ENCODE peak calls at places on chromosomes 1 and 21, in nine cellular contexts. One of them, this sample, is unnamed.
A peak's percentile ranks its signal among the peaks of the same experiment; 100 is the strongest.

GRCh38 chr1:90371106-90371813 is 345.8 kb downstream of the BARHL2 start:
- DNase-seq in amniotic epithelial cell: no peak
- DNase-seq in NCI-H748 treated with DMSO at 0.1 percent for 48 hours: no peak
- DNase-seq in amniotic stem cell: no peak
- DNase-seq in T-helper 1 cell: no peak
- DNase-seq in Right ventricle myocardium superior: no peak
- DNase-seq in adrenal gland: no peak
- DNase-seq in NCI-H1436 treated with DMSO at 0.1 percent for 48 hours: no peak
- DNase-seq in fibroblast of mammary gland: no peak
- DNase-seq in this sample: no peak

GRCh38 chr21:36150192-36150711 is 6.4 kb upstream of the DOP1B start:
- DNase-seq in T-helper 1 cell: no peak
- DNase-seq in adrenal gland: peak; percentile 44
- DNase-seq in amniotic epithelial cell: no peak
- DNase-seq in fibroblast of mammary gland: peak; percentile 55
- DNase-seq in NCI-H1436 treated with DMSO at 0.1 percent for 48 hours: no peak
- DNase-seq in amniotic stem cell: no peak
- DNase-seq in Right ventricle myocardium superior: peak; percentile 64
- DNase-seq in NCI-H748 treated with DMSO at 0.1 percent for 48 hours: no peak
- DNase-seq in this sample: no peak

GRCh38 chr1:209643295-209644020 is 8.8 kb downstream of the LAMB3 start:
- DNase-seq in NCI-H748 treated with DMSO at 0.1 percent for 48 hours: no peak
- DNase-seq in NCI-H1436 treated with DMSO at 0.1 percent for 48 hours: no peak
- DNase-seq in fibroblast of mammary gland: peak; percentile 51
- DNase-seq in adrenal gland: peak; percentile 77
- DNase-seq in T-helper 1 cell: no peak
- DNase-seq in Right ventricle myocardium superior: peak; percentile 89
- DNase-seq in amniotic epithelial cell: peak; percentile 42
- DNase-seq in amniotic stem cell: no peak
- DNase-seq in this sample: peak; percentile 83

GRCh38 chr1:229093546-229094336 is 177.2 kb upstream of the RAB4A start:
- DNase-seq in fibroblast of mammary gland: no peak
- DNase-seq in T-helper 1 cell: no peak
- DNase-seq in amniotic stem cell: no peak
- DNase-seq in amniotic epithelial cell: no peak
- DNase-seq in adrenal gland: no peak
- DNase-seq in NCI-H748 treated with DMSO at 0.1 percent for 48 hours: peak; percentile 54
- DNase-seq in NCI-H1436 treated with DMSO at 0.1 percent for 48 hours: no peak
- DNase-seq in Right ventricle myocardium superior: no peak
- DNase-seq in this sample: no peak

GRCh38 chr1:213905315-213905714 is 82.5 kb upstream of the PROX1 start:
- DNase-seq in amniotic stem cell: no peak
- DNase-seq in NCI-H1436 treated with DMSO at 0.1 percent for 48 hours: no peak
- DNase-seq in adrenal gland: no peak
- DNase-seq in fibroblast of mammary gland: no peak
- DNase-seq in T-helper 1 cell: no peak
- DNase-seq in NCI-H748 treated with DMSO at 0.1 percent for 48 hours: no peak
- DNase-seq in amniotic epithelial cell: no peak
- DNase-seq in Right ventricle myocardium superior: peak; percentile 74
- DNase-seq in this sample: no peak

GRCh38 chr1:153670257-153670858 is 435 bp downstream of the ILF2 start:
- DNase-seq in amniotic stem cell: no peak
- DNase-seq in fibroblast of mammary gland: no peak
- DNase-seq in adrenal gland: peak; percentile 37
- DNase-seq in Right ventricle myocardium superior: no peak
- DNase-seq in NCI-H748 treated with DMSO at 0.1 percent for 48 hours: no peak
- DNase-seq in NCI-H1436 treated with DMSO at 0.1 percent for 48 hours: no peak
- DNase-seq in amniotic epithelial cell: no peak
- DNase-seq in T-helper 1 cell: no peak
- DNase-seq in this sample: peak; percentile 63

GRCh38 chr1:115332813-115333608 is 5.0 kb downstream of the NGF start:
- DNase-seq in T-helper 1 cell: no peak
- DNase-seq in NCI-H748 treated with DMSO at 0.1 percent for 48 hours: no peak
- DNase-seq in NCI-H1436 treated with DMSO at 0.1 percent for 48 hours: no peak
- DNase-seq in Right ventricle myocardium superior: no peak
- DNase-seq in amniotic epithelial cell: peak; percentile 91
- DNase-seq in adrenal gland: no peak
- DNase-seq in fibroblast of mammary gland: peak; percentile 93
- DNase-seq in amniotic stem cell: no peak
- DNase-seq in this sample: no peak

GRCh38 chr1:221439008-221439733 is 302.7 kb downstream of the DUSP10 start:
- DNase-seq in NCI-H1436 treated with DMSO at 0.1 percent for 48 hours: no peak
- DNase-seq in T-helper 1 cell: no peak
- DNase-seq in amniotic epithelial cell: peak; percentile 95
- DNase-seq in fibroblast of mammary gland: peak; percentile 93
- DNase-seq in NCI-H748 treated with DMSO at 0.1 percent for 48 hours: no peak
- DNase-seq in amniotic stem cell: peak; percentile 81
- DNase-seq in Right ventricle myocardium superior: no peak
- DNase-seq in adrenal gland: no peak
- DNase-seq in this sample: no peak

GRCh38 chr1:11364170-11364569 is 91.2 kb downstream of the UBIAD1 start:
- DNase-seq in Right ventricle myocardium superior: no peak
- DNase-seq in fibroblast of mammary gland: no peak
- DNase-seq in NCI-H1436 treated with DMSO at 0.1 percent for 48 hours: no peak
- DNase-seq in amniotic stem cell: no peak
- DNase-seq in T-helper 1 cell: no peak
- DNase-seq in NCI-H748 treated with DMSO at 0.1 percent for 48 hours: no peak
- DNase-seq in adrenal gland: no peak
- DNase-seq in amniotic epithelial cell: no peak
- DNase-seq in this sample: no peak

GRCh38 chr1:32172621-32173245 is 6.7 kb upstream of the TXLNA start:
- DNase-seq in fibroblast of mammary gland: peak; percentile 22
- DNase-seq in amniotic epithelial cell: peak; percentile 45
- DNase-seq in NCI-H1436 treated with DMSO at 0.1 percent for 48 hours: no peak
- DNase-seq in adrenal gland: no peak
- DNase-seq in NCI-H748 treated with DMSO at 0.1 percent for 48 hours: no peak
- DNase-seq in amniotic stem cell: no peak
- DNase-seq in Right ventricle myocardium superior: no peak
- DNase-seq in T-helper 1 cell: no peak
- DNase-seq in this sample: no peak

GRCh38 chr21:34333150-34333739 is 30.6 kb upstream of the KCNE2 start:
- DNase-seq in fibroblast of mammary gland: no peak
- DNase-seq in NCI-H748 treated with DMSO at 0.1 percent for 48 hours: no peak
- DNase-seq in amniotic stem cell: no peak
- DNase-seq in adrenal gland: no peak
- DNase-seq in Right ventricle myocardium superior: no peak
- DNase-seq in NCI-H1436 treated with DMSO at 0.1 percent for 48 hours: no peak
- DNase-seq in amniotic epithelial cell: peak; percentile 28
- DNase-seq in T-helper 1 cell: no peak
- DNase-seq in this sample: no peak

GRCh38 chr1:67749844-67750689 is 65.1 kb downstream of the GADD45A start:
- DNase-seq in amniotic stem cell: peak; percentile 85
- DNase-seq in NCI-H1436 treated with DMSO at 0.1 percent for 48 hours: no peak
- DNase-seq in fibroblast of mammary gland: peak; percentile 90
- DNase-seq in adrenal gland: peak; percentile 54
- DNase-seq in Right ventricle myocardium superior: no peak
- DNase-seq in amniotic epithelial cell: peak; percentile 92
- DNase-seq in NCI-H748 treated with DMSO at 0.1 percent for 48 hours: no peak
- DNase-seq in T-helper 1 cell: no peak
- DNase-seq in this sample: no peak

GRCh38 chr1:18976096-18976495 is 19.6 kb upstream of the IFFO2 start:
- DNase-seq in T-helper 1 cell: no peak
- DNase-seq in NCI-H1436 treated with DMSO at 0.1 percent for 48 hours: no peak
- DNase-seq in fibroblast of mammary gland: no peak
- DNase-seq in NCI-H748 treated with DMSO at 0.1 percent for 48 hours: no peak
- DNase-seq in amniotic epithelial cell: no peak
- DNase-seq in adrenal gland: no peak
- DNase-seq in Right ventricle myocardium superior: no peak
- DNase-seq in amniotic stem cell: no peak
- DNase-seq in this sample: no peak

GRCh38 chr1:107480548-107480947 is 339.7 kb downstream of the NTNG1 start:
- DNase-seq in Right ventricle myocardium superior: no peak
- DNase-seq in T-helper 1 cell: no peak
- DNase-seq in amniotic stem cell: no peak
- DNase-seq in NCI-H1436 treated with DMSO at 0.1 percent for 48 hours: no peak
- DNase-seq in amniotic epithelial cell: no peak
- DNase-seq in fibroblast of mammary gland: no peak
- DNase-seq in NCI-H748 treated with DMSO at 0.1 percent for 48 hours: peak; percentile 31
- DNase-seq in adrenal gland: no peak
- DNase-seq in this sample: no peak

GRCh38 chr21:45403133-45403824 is 1.7 kb upstream of the COL18A1 start:
- DNase-seq in NCI-H1436 treated with DMSO at 0.1 percent for 48 hours: no peak
- DNase-seq in amniotic epithelial cell: no peak
- DNase-seq in amniotic stem cell: no peak
- DNase-seq in Right ventricle myocardium superior: peak; percentile 33
- DNase-seq in T-helper 1 cell: peak; percentile 4
- DNase-seq in NCI-H748 treated with DMSO at 0.1 percent for 48 hours: no peak
- DNase-seq in adrenal gland: no peak
- DNase-seq in fibroblast of mammary gland: no peak
- DNase-seq in this sample: peak; percentile 42

GRCh38 chr1:227315500-227316346 is 2.6 kb downstream of the CDC42BPA start:
- DNase-seq in adrenal gland: peak; percentile 83
- DNase-seq in NCI-H1436 treated with DMSO at 0.1 percent for 48 hours: no peak
- DNase-seq in fibroblast of mammary gland: peak; percentile 80
- DNase-seq in amniotic epithelial cell: peak; percentile 78
- DNase-seq in amniotic stem cell: peak; percentile 53
- DNase-seq in Right ventricle myocardium superior: no peak
- DNase-seq in T-helper 1 cell: no peak
- DNase-seq in NCI-H748 treated with DMSO at 0.1 percent for 48 hours: no peak
- DNase-seq in this sample: peak; percentile 33

GRCh38 chr1:25079048-25079447 is 149.0 kb upstream of the RUNX3 start:
- DNase-seq in NCI-H748 treated with DMSO at 0.1 percent for 48 hours: no peak
- DNase-seq in Right ventricle myocardium superior: no peak
- DNase-seq in adrenal gland: no peak
- DNase-seq in amniotic epithelial cell: no peak
- DNase-seq in fibroblast of mammary gland: no peak
- DNase-seq in NCI-H1436 treated with DMSO at 0.1 percent for 48 hours: no peak
- DNase-seq in amniotic stem cell: no peak
- DNase-seq in T-helper 1 cell: no peak
- DNase-seq in this sample: no peak

GRCh38 chr1:31354266-31354665 is 18.6 kb downstream of the FABP3 start:
- DNase-seq in amniotic epithelial cell: peak; percentile 58
- DNase-seq in fibroblast of mammary gland: peak; percentile 48
- DNase-seq in Right ventricle myocardium superior: no peak
- DNase-seq in NCI-H748 treated with DMSO at 0.1 percent for 48 hours: no peak
- DNase-seq in amniotic stem cell: no peak
- DNase-seq in adrenal gland: peak; percentile 74
- DNase-seq in T-helper 1 cell: no peak
- DNase-seq in NCI-H1436 treated with DMSO at 0.1 percent for 48 hours: no peak
- DNase-seq in this sample: no peak

GRCh38 chr1:178127482-178127881 is 33.6 kb downstream of the RASAL2 start:
- DNase-seq in T-helper 1 cell: no peak
- DNase-seq in fibroblast of mammary gland: no peak
- DNase-seq in adrenal gland: no peak
- DNase-seq in NCI-H748 treated with DMSO at 0.1 percent for 48 hours: no peak
- DNase-seq in NCI-H1436 treated with DMSO at 0.1 percent for 48 hours: no peak
- DNase-seq in amniotic epithelial cell: no peak
- DNase-seq in Right ventricle myocardium superior: no peak
- DNase-seq in amniotic stem cell: no peak
- DNase-seq in this sample: no peak

GRCh38 chr1:125119024-125119441 is 3934.3 kb downstream of the SRGAP2C start:
- DNase-seq in amniotic epithelial cell: no peak
- DNase-seq in fibroblast of mammary gland: no peak
- DNase-seq in Right ventricle myocardium superior: no peak
- DNase-seq in NCI-H1436 treated with DMSO at 0.1 percent for 48 hours: no peak
- DNase-seq in amniotic stem cell: no peak
- DNase-seq in T-helper 1 cell: no peak
- DNase-seq in adrenal gland: no peak
- DNase-seq in NCI-H748 treated with DMSO at 0.1 percent for 48 hours: no peak
- DNase-seq in this sample: no peak

GRCh38 chr1:45894921-45895320 is 91.5 kb downstream of the MAST2 start:
- DNase-seq in adrenal gland: no peak
- DNase-seq in NCI-H748 treated with DMSO at 0.1 percent for 48 hours: no peak
- DNase-seq in T-helper 1 cell: no peak
- DNase-seq in amniotic epithelial cell: no peak
- DNase-seq in NCI-H1436 treated with DMSO at 0.1 percent for 48 hours: no peak
- DNase-seq in amniotic stem cell: no peak
- DNase-seq in fibroblast of mammary gland: no peak
- DNase-seq in Right ventricle myocardium superior: no peak
- DNase-seq in this sample: no peak

GRCh38 chr1:109794319-109795132 is 30.8 kb upstream of the EPS8L3 start:
- DNase-seq in adrenal gland: no peak
- DNase-seq in amniotic epithelial cell: no peak
- DNase-seq in fibroblast of mammary gland: peak; percentile 49
- DNase-seq in NCI-H1436 treated with DMSO at 0.1 percent for 48 hours: no peak
- DNase-seq in NCI-H748 treated with DMSO at 0.1 percent for 48 hours: peak; percentile 93
- DNase-seq in T-helper 1 cell: no peak
- DNase-seq in Right ventricle myocardium superior: no peak
- DNase-seq in amniotic stem cell: no peak
- DNase-seq in this sample: peak; percentile 4

GRCh38 chr1:202711949-202712635 is 1.8 kb upstream of the SYT2 start:
- DNase-seq in NCI-H748 treated with DMSO at 0.1 percent for 48 hours: no peak
- DNase-seq in T-helper 1 cell: no peak
- DNase-seq in amniotic stem cell: no peak
- DNase-seq in Right ventricle myocardium superior: no peak
- DNase-seq in amniotic epithelial cell: no peak
- DNase-seq in NCI-H1436 treated with DMSO at 0.1 percent for 48 hours: no peak
- DNase-seq in fibroblast of mammary gland: no peak
- DNase-seq in adrenal gland: no peak
- DNase-seq in this sample: no peak

GRCh38 chr1:29186252-29186651 is 4.6 kb upstream of the SRSF4 start:
- DNase-seq in NCI-H748 treated with DMSO at 0.1 percent for 48 hours: no peak
- DNase-seq in NCI-H1436 treated with DMSO at 0.1 percent for 48 hours: no peak
- DNase-seq in adrenal gland: no peak
- DNase-seq in Right ventricle myocardium superior: no peak
- DNase-seq in T-helper 1 cell: no peak
- DNase-seq in amniotic epithelial cell: peak; percentile 55
- DNase-seq in fibroblast of mammary gland: no peak
- DNase-seq in amniotic stem cell: no peak
- DNase-seq in this sample: no peak

GRCh38 chr1:193157360-193157759 is 29.1 kb downstream of the B3GALT2 start:
- DNase-seq in T-helper 1 cell: no peak
- DNase-seq in fibroblast of mammary gland: no peak
- DNase-seq in Right ventricle myocardium superior: no peak
- DNase-seq in NCI-H748 treated with DMSO at 0.1 percent for 48 hours: no peak
- DNase-seq in NCI-H1436 treated with DMSO at 0.1 percent for 48 hours: no peak
- DNase-seq in amniotic stem cell: no peak
- DNase-seq in adrenal gland: no peak
- DNase-seq in amniotic epithelial cell: no peak
- DNase-seq in this sample: no peak

GRCh38 chr1:21490774-21491482 is 18.3 kb upstream of the ALPL start:
- DNase-seq in amniotic stem cell: peak; percentile 17
- DNase-seq in T-helper 1 cell: no peak
- DNase-seq in amniotic epithelial cell: peak; percentile 24
- DNase-seq in NCI-H1436 treated with DMSO at 0.1 percent for 48 hours: no peak
- DNase-seq in fibroblast of mammary gland: peak; percentile 84
- DNase-seq in Right ventricle myocardium superior: no peak
- DNase-seq in NCI-H748 treated with DMSO at 0.1 percent for 48 hours: no peak
- DNase-seq in adrenal gland: peak; percentile 41
- DNase-seq in this sample: no peak

GRCh38 chr1:18866846-18867245 is 7.4 kb upstream of the TAS1R2 start:
- DNase-seq in Right ventricle myocardium superior: no peak
- DNase-seq in amniotic stem cell: no peak
- DNase-seq in adrenal gland: no peak
- DNase-seq in NCI-H1436 treated with DMSO at 0.1 percent for 48 hours: no peak
- DNase-seq in NCI-H748 treated with DMSO at 0.1 percent for 48 hours: no peak
- DNase-seq in T-helper 1 cell: no peak
- DNase-seq in fibroblast of mammary gland: no peak
- DNase-seq in amniotic epithelial cell: no peak
- DNase-seq in this sample: no peak

GRCh38 chr1:203167026-203167912 is 8.4 kb downstream of the MYBPH start:
- DNase-seq in Right ventricle myocardium superior: no peak
- DNase-seq in fibroblast of mammary gland: no peak
- DNase-seq in adrenal gland: no peak
- DNase-seq in NCI-H1436 treated with DMSO at 0.1 percent for 48 hours: no peak
- DNase-seq in T-helper 1 cell: no peak
- DNase-seq in amniotic stem cell: no peak
- DNase-seq in NCI-H748 treated with DMSO at 0.1 percent for 48 hours: no peak
- DNase-seq in amniotic epithelial cell: no peak
- DNase-seq in this sample: no peak